ENCODE peak calls at places on chromosomes 2 and 18, in five cellular contexts. R is sigmoid colon; Y is GM12878; L is stomach; K is CD8-positive, alpha-beta T cell. C is an unnamed sample.

GRCh38 chr2:215772003-215772402 is 241.3 kb downstream of the MREG start:
- DNase-seq in R (no peak), Y (no peak), L (no peak), K (no peak), C (no peak)

GRCh38 chr18:24995738-24996137 is 356.2 kb downstream of the ZNF521 start:
- DNase-seq in R (no peak), Y (no peak), L (no peak), K (no peak), C (no peak)

GRCh38 chr2:218897394-218898108 is 16.9 kb downstream of the WNT10A start:
- DNase-seq in R (no peak), Y (no peak), L (no peak), K (no peak), C (no peak)

GRCh38 chr2:17518212-17519154 is at the start of gene RAD51AP2:
- DNase-seq in R (peak), Y (peak), L (peak), K (no peak), C (peak)

GRCh38 chr2:72367530-72368225 is 220.0 kb upstream of the CYP26B1 start:
- DNase-seq in R (no peak), Y (no peak), L (peak), K (no peak), C (no peak)

GRCh38 chr2:173982918-173983317 is 17.7 kb upstream of the SP3 start:
- DNase-seq in R (no peak), Y (no peak), L (no peak), K (no peak), C (no peak)

GRCh38 chr2:236163483-236164200 is 4.5 kb downstream of the GBX2 start:
- DNase-seq in R (peak), Y (no peak), L (no peak), K (no peak), C (no peak)

GRCh38 chr2:201233192-201234166 is 26.9 kb upstream of the CASP8 start:
- DNase-seq in R (peak), Y (peak), L (peak), K (peak), C (peak)

GRCh38 chr2:203678971-203679370 is 27.5 kb upstream of the CD28 start:
- DNase-seq in R (no peak), Y (no peak), L (no peak), K (no peak), C (no peak)

GRCh38 chr2:36597003-36597531 is 901 bp downstream of the FEZ2 start:
- DNase-seq in R (no peak), Y (no peak), L (no peak), K (no peak), C (no peak)

GRCh38 chr2:58906151-58906645 is 665.1 kb upstream of the FANCL start:
- DNase-seq in R (no peak), Y (no peak), L (no peak), K (no peak), C (no peak)

GRCh38 chr2:100814453-100814852 is 5.5 kb upstream of the NPAS2 start:
- DNase-seq in R (no peak), Y (no peak), L (peak), K (no peak), C (no peak)

GRCh38 chr18:64645753-64646152 is 496.9 kb upstream of the LINC00305 start:
- DNase-seq in R (no peak), Y (no peak), L (no peak), K (no peak), C (no peak)

GRCh38 chr2:151947524-151948165 is 119.4 kb upstream of the ARL5A start:
- DNase-seq in R (no peak), Y (no peak), L (peak), K (no peak), C (peak)

GRCh38 chr2:39942970-39943369 is 163.9 kb upstream of the THUMPD2 start:
- DNase-seq in R (no peak), Y (no peak), L (no peak), K (no peak), C (no peak)

GRCh38 chr18:2994603-2995432 is 18.1 kb downstream of the LPIN2 start:
- DNase-seq in R (no peak), Y (no peak), L (no peak), K (peak), C (peak)

GRCh38 chr2:238814815-238815214 is 33.1 kb upstream of the TWIST2 start:
- DNase-seq in R (no peak), Y (no peak), L (no peak), K (no peak), C (no peak)

GRCh38 chr2:239327536-239328305 is 73.1 kb downstream of the HDAC4 start:
- DNase-seq in R (no peak), Y (no peak), L (no peak), K (no peak), C (no peak)

GRCh38 chr2:199303814-199304213 is 153.9 kb downstream of the SATB2 start:
- DNase-seq in R (no peak), Y (no peak), L (no peak), K (no peak), C (no peak)

GRCh38 chr2:47008381-47009280 is 93.0 kb upstream of the MCFD2 start:
- DNase-seq in R (peak), Y (no peak), L (no peak), K (no peak), C (no peak)

GRCh38 chr18:50138181-50139064 is 56.5 kb downstream of the MYO5B start:
- DNase-seq in R (no peak), Y (no peak), L (no peak), K (no peak), C (no peak)

GRCh38 chr2:95017308-95017630 is 8.2 kb upstream of the MAL start:
- DNase-seq in R (no peak), Y (no peak), L (no peak), K (no peak), C (no peak)

GRCh38 chr2:217106650-217107014 is 246.8 kb upstream of the TNP1 start:
- DNase-seq in R (no peak), Y (no peak), L (no peak), K (no peak), C (no peak)

GRCh38 chr2:13414907-13415306 is 698.2 kb downstream of the TRIB2 start:
- DNase-seq in R (no peak), Y (no peak), L (no peak), K (no peak), C (no peak)

GRCh38 chr2:39091535-39091934 is 29.3 kb downstream of the SOS1 start:
- DNase-seq in R (no peak), Y (no peak), L (no peak), K (no peak), C (no peak)

GRCh38 chr2:233813236-233814062 is 35.3 kb downstream of the MROH2A start:
- DNase-seq in R (peak), Y (no peak), L (peak), K (no peak), C (no peak)

GRCh38 chr2:8424997-8425900 is 256.6 kb upstream of the ID2 start:
- DNase-seq in R (peak), Y (peak), L (no peak), K (no peak), C (peak)

GRCh38 chr2:195613922-195614321 is 43.1 kb upstream of the SLC39A10 start:
- DNase-seq in R (no peak), Y (no peak), L (no peak), K (no peak), C (no peak)

GRCh38 chr2:42013409-42013808 is 34.4 kb upstream of the PKDCC start:
- DNase-seq in R (no peak), Y (no peak), L (no peak), K (no peak), C (no peak)

GRCh38 chr2:197184959-197185586 is 125.5 kb downstream of the ANKRD44 start:
- DNase-seq in R (peak), Y (no peak), L (peak), K (no peak), C (no peak)

DNA sequence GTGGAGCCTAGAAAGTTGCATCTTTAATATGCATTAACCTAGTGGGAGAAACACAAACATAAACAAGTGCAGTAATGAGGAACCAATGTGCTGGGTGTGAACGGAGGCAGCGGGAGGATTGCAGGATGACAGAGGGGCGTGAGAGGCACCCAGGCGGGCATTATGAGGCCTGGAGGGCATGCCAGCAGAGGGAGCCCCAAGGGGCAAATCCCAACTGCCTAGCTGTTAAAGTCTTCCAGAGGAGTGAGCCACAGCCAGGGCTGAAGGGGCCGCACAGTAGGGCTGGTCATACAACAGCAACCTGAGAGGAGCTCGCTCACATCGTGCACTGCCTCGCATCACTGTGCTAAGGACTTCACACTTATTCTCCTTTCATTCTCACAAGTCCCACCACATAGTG is 13.3 kb upstream of the PRELID3A start:
- DNase-seq in R (peak), Y (no peak), L (no peak), K (no peak), C (no peak)
- TF ChIP-seq CTCF in R (peak), Y (peak), L (peak), K (no peak), C (peak)

GRCh38 chr2:69615078-69615630 is 28.4 kb downstream of the AAK1 start:
- DNase-seq in R (no peak), Y (no peak), L (no peak), K (no peak), C (no peak)
- H3K4me3 ChIP-seq in R (no peak), Y (no peak), L (no peak), K (no peak), C (no peak)

GRCh38 chr2:126886906-126887280 is 11.8 kb upstream of the TEX51 start:
- DNase-seq in R (no peak), Y (no peak), L (no peak), K (no peak), C (no peak)

GRCh38 chr2:126884861-126885481 is 13.7 kb upstream of the TEX51 start:
- DNase-seq in R (no peak), Y (no peak), L (no peak), K (no peak), C (no peak)

GRCh38 chr2:126887506-126887905 is 11.2 kb upstream of the TEX51 start:
- DNase-seq in R (no peak), Y (no peak), L (no peak), K (no peak), C (no peak)

GRCh38 chr2:126885701-126886121 is 13.0 kb upstream of the TEX51 start:
- DNase-seq in R (peak), Y (no peak), L (no peak), K (no peak), C (no peak)

GRCh38 chr2:126886201-126886905 is 12.3 kb upstream of the TEX51 start:
- DNase-seq in R (peak), Y (no peak), L (no peak), K (peak), C (peak)
- TF ChIP-seq CTCF in R (peak), Y (peak), L (peak), K (peak), C (peak)

DNA sequence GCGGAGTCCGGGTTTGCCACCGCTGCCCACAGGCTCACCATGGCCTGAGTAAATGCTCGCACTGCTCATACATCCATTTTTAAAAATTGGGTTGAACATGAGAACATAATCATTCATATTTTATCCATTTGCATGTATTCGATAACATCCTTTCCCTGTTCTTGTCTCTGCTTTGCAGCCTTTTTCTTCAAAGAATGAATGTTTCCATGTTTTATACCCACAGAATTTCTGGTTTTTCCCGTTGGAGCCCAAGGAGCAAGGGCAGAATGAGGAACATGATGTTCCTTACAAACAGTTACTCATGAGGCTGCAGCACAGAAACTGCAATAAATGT is 146.5 kb downstream of the CCDC74A start:
- DNase-seq in R (no peak), Y (no peak), L (no peak), K (no peak), C (no peak)
- H3K4me3 ChIP-seq in R (no peak), Y (peak), L (no peak), K (peak), C (no peak)

DNA sequence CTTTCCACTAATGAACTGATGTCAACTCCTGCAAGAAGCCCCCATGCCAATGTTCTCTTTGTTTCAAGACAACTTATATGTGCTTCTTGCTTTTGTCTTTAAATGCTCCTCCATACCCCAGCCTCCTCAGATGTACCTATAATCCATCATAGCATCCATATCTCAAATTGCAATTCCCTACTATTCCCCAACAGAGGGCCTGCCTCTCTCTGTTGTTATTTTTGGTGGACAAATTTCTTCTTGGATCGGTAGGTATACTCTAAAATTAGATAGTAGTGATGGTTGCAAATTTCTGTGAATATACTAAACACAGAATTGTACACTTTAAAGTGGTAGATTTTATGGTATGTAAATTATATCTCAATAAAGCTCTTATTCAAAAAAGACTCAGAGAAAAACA is 820.1 kb downstream of the METTL4 start:
- DNase-seq in R (no peak), Y (no peak), L (no peak), K (no peak), C (no peak)
- TF ChIP-seq CTCF in R (no peak), Y (no peak), L (no peak), K (no peak), C (no peak)